ENCODE peak calls at places on chromosome 9, in five cellular contexts. J is breast epithelium, P is SK-N-SH, D is prostate gland, U is upper lobe of left lung. N is an unnamed sample.

GRCh38 chr9:101508203-101508602 is 25.4 kb upstream of the RNF20 start:
- DNase-seq in D (no peak), P (no peak), U (no peak), J (no peak), N (no peak)

GRCh38 chr9:96061293-96061987 is 185.9 kb downstream of the ERCC6L2 start:
- DNase-seq in U (no peak), J (no peak), P (peak), D (peak), N (no peak)

GRCh38 chr9:100472725-100473261 is at the start of gene TMEFF1:
- DNase-seq in P (peak), D (peak), J (no peak), U (peak), N (no peak)

GRCh38 chr9:131734165-131734610 is 5.7 kb downstream of the RAPGEF1 start:
- DNase-seq in P (peak), D (no peak), U (no peak), J (no peak), N (no peak)

GRCh38 chr9:69186841-69187611 is 12.9 kb downstream of the TJP2 start:
- DNase-seq in J (no peak), P (no peak), D (no peak), U (no peak), N (no peak)

GRCh38 chr9:109129470-109130197 is 9.9 kb upstream of the TMEM245 start:
- DNase-seq in J (no peak), D (no peak), U (no peak), P (no peak), N (no peak)

GRCh38 chr9:84839538-84839937 is 170.0 kb downstream of the NTRK2 start:
- DNase-seq in P (peak), J (no peak), U (no peak), D (no peak), N (no peak)

GRCh38 chr9:84659273-84659672 is 10.3 kb upstream of the NTRK2 start:
- DNase-seq in J (no peak), U (no peak), P (no peak), D (no peak), N (no peak)

GRCh38 chr9:4987996-4988421 is 2.9 kb downstream of the JAK2 start:
- DNase-seq in J (no peak), D (peak), U (no peak), P (peak), N (no peak)

GRCh38 chr9:112029921-112030444 is 133.4 kb downstream of the UGCG start:
- DNase-seq in J (no peak), P (no peak), U (no peak), D (no peak), N (no peak)

GRCh38 chr9:19470567-19470966 is 61.8 kb downstream of the ACER2 start:
- DNase-seq in D (no peak), U (no peak), J (no peak), P (no peak), N (no peak)

GRCh38 chr9:20990867-20991266 is 40.6 kb downstream of the HACD4 start:
- DNase-seq in U (no peak), J (no peak), P (no peak), D (no peak), N (no peak)

GRCh38 chr9:31996331-31996730 is 388.1 kb upstream of the ACO1 start:
- DNase-seq in U (no peak), J (no peak), D (no peak), P (no peak), N (no peak)

GRCh38 chr9:93575706-93576295 is 583 bp upstream of the PHF2 start:
- DNase-seq in U (peak), D (peak), P (peak), J (no peak), N (no peak)

GRCh38 chr9:27483576-27483975 is 40.5 kb upstream of the IFNK start:
- DNase-seq in U (no peak), P (no peak), J (no peak), D (no peak), N (no peak)

GRCh38 chr9:20903214-20903613 is 128.2 kb downstream of the HACD4 start:
- DNase-seq in J (no peak), U (no peak), D (no peak), P (no peak), N (no peak)

GRCh38 chr9:123687246-123687721 is 242.6 kb downstream of the DENND1A start:
- DNase-seq in D (no peak), P (no peak), J (no peak), U (no peak), N (no peak)

GRCh38 chr9:110785166-110785565 is 116.6 kb downstream of the MUSK start:
- DNase-seq in J (no peak), D (no peak), P (no peak), U (no peak), N (no peak)

GRCh38 chr9:118650407-118650806 is 718.8 kb downstream of the BRINP1 start:
- DNase-seq in U (no peak), J (no peak), P (no peak), D (no peak), N (no peak)

GRCh38 chr9:94853887-94854286 is 127.4 kb downstream of the AOPEP start:
- DNase-seq in P (no peak), J (no peak), D (no peak), U (no peak), N (no peak)

GRCh38 chr9:14277761-14278160 is 36.2 kb downstream of the NFIB start:
- DNase-seq in D (no peak), U (no peak), P (no peak), J (no peak), N (no peak)

GRCh38 chr9:14275331-14275730 is 38.6 kb downstream of the NFIB start:
- DNase-seq in J (no peak), U (no peak), D (no peak), P (no peak), N (no peak)

GRCh38 chr9:14279671-14280070 is 34.3 kb downstream of the NFIB start:
- DNase-seq in D (no peak), P (no peak), U (no peak), J (no peak), N (no peak)

GRCh38 chr9:14278291-14278721 is 35.6 kb downstream of the NFIB start:
- DNase-seq in D (no peak), J (no peak), P (no peak), U (no peak), N (no peak)

GRCh38 chr9:14277202-14277601 is 36.7 kb downstream of the NFIB start:
- DNase-seq in J (no peak), U (no peak), P (no peak), D (peak), N (no peak)
- TF ChIP-seq POLR2AphosphoS5 in J (no peak), U (no peak), P (no peak), D (peak), N (no peak)

DNA sequence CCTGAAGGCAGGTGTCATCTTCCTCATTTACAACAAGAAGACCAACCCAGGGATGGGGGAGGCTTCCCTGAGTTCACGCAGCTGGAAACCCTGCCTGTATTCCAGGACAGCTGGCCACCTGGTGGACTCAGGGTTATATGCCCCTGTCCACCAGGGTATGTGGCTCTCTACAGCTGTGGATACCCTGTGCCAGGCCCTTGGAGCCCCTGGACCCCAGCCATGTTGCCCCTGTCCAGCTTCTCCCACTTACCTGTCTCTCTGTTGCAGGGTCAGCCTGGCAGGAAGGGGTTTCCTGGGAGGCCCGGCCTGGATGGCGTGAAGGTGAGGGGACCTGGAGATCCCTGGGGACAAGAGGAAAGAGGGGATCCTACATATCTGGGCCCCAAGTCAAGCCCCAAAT is 79.7 kb upstream of the ORM1 start:
- DNase-seq in U (no peak), J (no peak), P (no peak), D (no peak), N (no peak)
- TF ChIP-seq POLR2AphosphoS5 in U (no peak), J (no peak), P (no peak), D (no peak), N (no peak)

GRCh38 chr9:38016375-38017120 is 52.5 kb downstream of the SHB start:
- DNase-seq in J (no peak), P (no peak), U (no peak), D (no peak), N (no peak)
- TF ChIP-seq POLR2AphosphoS5 in J (no peak), P (no peak), U (no peak), D (peak), N (no peak)

GRCh38 chr9:98006127-98006796 is 23.1 kb downstream of the ANP32B start:
- DNase-seq in J (no peak), P (no peak), U (no peak), D (no peak), N (no peak)

GRCh38 chr9:98008764-98009163 is 25.6 kb downstream of the ANP32B start:
- DNase-seq in J (no peak), U (no peak), D (no peak), P (no peak), N (no peak)

GRCh38 chr9:97997330-97998276 is 14.5 kb downstream of the ANP32B start:
- DNase-seq in P (no peak), D (no peak), J (no peak), U (no peak), N (no peak)

GRCh38 chr9:98007251-98007928 is 24.2 kb downstream of the ANP32B start:
- DNase-seq in D (no peak), P (no peak), J (no peak), U (no peak), N (no peak)

DNA sequence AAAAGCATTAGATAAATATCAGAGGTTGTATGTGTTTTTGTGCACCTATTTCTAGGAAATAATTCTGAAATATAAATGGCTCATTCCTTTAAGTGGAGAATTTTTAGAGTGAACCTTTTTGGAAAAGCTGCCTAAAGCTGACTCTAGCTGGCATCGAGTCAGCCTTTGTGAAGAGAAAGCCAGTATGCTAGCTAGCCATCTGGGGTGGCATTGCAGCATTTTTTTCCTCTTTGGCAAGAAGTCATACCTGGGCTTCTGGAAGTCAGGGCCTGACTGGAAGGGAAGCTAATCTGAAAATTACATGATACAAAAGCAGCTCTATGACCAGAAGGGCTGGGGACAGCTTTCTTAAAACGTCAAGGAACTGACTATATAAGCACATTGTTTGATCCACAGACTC is 19.7 kb downstream of the ANP32B start:
- DNase-seq in J (no peak), P (no peak), D (no peak), U (no peak), N (no peak)
- TF ChIP-seq POLR2AphosphoS5 in J (no peak), P (no peak), D (no peak), U (no peak), N (no peak)

GRCh38 chr9:133342083-133342406 is 5.9 kb downstream of the MED22 start:
- DNase-seq in D (no peak), U (no peak), P (peak), J (no peak), N (no peak)
- TF ChIP-seq POLR2AphosphoS5 in D (no peak), U (no peak), P (no peak), J (no peak), N (no peak)

DNA sequence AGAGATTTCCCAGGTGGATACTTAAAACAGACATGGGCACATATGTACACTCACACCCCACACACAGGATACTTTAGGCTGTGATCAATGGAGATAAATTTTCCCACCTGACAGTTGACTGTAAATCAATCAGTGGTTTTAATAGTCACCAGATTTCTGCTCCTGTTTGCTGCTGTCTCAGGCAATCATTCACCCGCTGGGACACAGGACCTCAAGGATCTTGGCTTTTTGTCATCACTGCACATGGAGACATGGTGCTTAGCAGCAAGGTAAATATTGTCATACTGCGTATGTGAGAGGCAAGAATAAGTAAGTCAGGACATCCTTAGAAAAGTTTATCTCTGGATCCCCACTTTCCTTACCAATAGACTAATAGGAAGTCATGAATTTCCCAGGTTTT is 60.8 kb upstream of the KLF9 start:
- DNase-seq in J (no peak), D (peak), P (no peak), U (no peak), N (no peak)
- TF ChIP-seq POLR2AphosphoS5 in J (no peak), D (peak), P (no peak), U (no peak), N (peak)

GRCh38 chr9:128082173-128082572 is 14.1 kb downstream of the SLC25A25 start:
- DNase-seq in U (no peak), J (no peak), P (no peak), D (peak), N (no peak)
- TF ChIP-seq POLR2AphosphoS5 in U (no peak), J (no peak), P (no peak), D (peak), N (no peak)

DNA sequence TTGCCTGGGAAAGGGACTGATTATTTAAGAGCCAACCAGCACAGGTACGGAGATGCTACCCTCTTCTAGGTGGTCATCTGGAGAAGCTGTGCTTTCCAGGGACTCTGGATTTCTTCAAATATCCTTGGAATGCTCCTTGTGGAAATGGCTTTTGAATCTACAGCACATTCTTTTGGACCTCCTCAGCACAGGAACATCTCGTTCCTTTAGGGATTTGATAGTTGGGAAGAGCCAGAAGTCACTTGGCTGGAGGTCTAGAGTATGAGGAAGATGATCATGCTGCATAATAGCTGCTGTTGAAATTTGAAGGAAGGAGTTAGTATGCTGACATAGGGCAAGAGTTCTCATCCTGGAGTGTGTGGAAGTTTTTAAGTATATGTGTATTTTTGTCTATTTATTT is 42.6 kb upstream of the ABCA1 start:
- DNase-seq in D (no peak), U (no peak), P (no peak), J (no peak), N (no peak)
- TF ChIP-seq POLR2AphosphoS5 in D (peak), U (no peak), P (no peak), J (no peak), N (no peak)

DNA sequence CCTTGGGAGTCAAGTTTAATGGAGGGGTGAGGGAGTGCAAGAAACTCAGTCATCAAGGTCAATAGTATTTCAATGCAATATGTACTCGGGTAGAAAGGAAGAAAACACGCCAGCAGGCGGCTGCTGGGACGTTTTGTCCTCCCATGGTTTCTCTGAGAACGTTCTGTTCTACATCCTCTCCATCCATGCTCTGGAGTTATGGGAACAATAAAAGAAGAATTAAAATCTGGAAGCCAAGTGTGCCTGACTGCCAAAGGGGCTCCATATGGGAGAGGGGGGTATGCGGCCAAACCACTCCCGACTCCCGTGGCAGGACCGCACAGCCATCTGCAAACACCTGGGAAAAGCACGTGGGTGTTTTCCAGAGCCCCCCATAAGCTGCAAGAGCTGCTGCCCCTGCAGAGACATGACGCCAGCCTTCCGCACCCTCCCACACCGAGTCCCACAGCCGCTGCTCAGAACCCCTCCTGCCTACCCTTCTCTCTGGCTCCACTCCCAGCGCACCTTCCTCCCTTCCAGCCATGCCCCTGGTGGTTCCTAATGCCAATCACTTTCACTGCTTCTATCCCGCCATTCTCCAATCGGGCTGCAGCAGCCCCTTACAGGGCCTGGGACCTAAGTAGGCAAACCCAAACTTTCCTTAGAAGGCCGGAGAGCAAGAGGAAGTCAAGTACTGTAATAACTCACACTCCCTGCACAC is 241.6 kb downstream of the SYK start:
- DNase-seq in D (no peak), J (no peak), P (no peak), U (peak), N (no peak)
- TF ChIP-seq POLR2AphosphoS5 in D (peak), J (no peak), P (no peak), U (no peak), N (peak)

DNA sequence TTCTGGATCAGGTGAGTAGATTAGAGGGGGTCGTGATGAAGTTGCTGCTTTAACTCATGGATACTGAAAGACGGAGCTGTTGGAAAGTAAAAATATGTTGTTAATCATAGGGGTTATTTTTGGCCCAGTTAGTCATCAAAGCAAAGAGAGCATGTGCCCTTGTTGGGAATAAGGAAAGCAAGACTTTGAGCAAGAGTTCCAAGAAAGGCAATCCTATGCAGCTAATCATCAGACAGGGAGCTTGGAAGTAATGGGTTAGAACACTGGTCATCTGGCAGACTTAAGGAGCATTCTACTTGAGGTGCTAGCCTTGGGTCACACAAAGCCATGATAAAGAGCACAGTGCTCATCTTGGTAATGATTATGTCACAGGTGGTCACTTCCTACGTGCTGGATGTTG is 18.3 kb downstream of the ASPN start:
- DNase-seq in P (no peak), U (no peak), D (no peak), J (no peak), N (no peak)
- TF ChIP-seq POLR2AphosphoS5 in P (peak), U (no peak), D (peak), J (no peak), N (no peak)